ENCODE peak calls at places on chromosomes 6 and 20, in four cellular contexts. One of them, this sample, is unnamed.

GRCh38 chr6:16148498-16148897 is 19.6 kb downstream of the MYLIP start:
- DNase-seq in GM13977: no peak
- DNase-seq in coronary artery: no peak
- DNase-seq in cardiac muscle cell: no peak
- DNase-seq in this sample: no peak

GRCh38 chr6:23587582-23587981 is 538.4 kb upstream of the NRSN1 start:
- DNase-seq in GM13977: no peak
- DNase-seq in coronary artery: no peak
- DNase-seq in cardiac muscle cell: no peak
- DNase-seq in this sample: no peak

GRCh38 chr20:47713163-47713562 is 72.1 kb downstream of the SULF2 start:
- DNase-seq in GM13977: no peak
- DNase-seq in coronary artery: no peak
- DNase-seq in cardiac muscle cell: no peak
- DNase-seq in this sample: no peak

GRCh38 chr6:25166955-25167753 is 112.0 kb upstream of the CARMIL1 start:
- DNase-seq in GM13977: no peak
- DNase-seq in coronary artery: no peak
- DNase-seq in cardiac muscle cell: no peak
- DNase-seq in this sample: no peak

GRCh38 chr6:145368075-145368474 is 367.2 kb downstream of the EPM2A start:
- DNase-seq in GM13977: no peak
- DNase-seq in coronary artery: no peak
- DNase-seq in cardiac muscle cell: no peak
- DNase-seq in this sample: no peak

GRCh38 chr20:11387189-11387754 is 530.4 kb upstream of the BTBD3 start:
- DNase-seq in GM13977: no peak
- DNase-seq in coronary artery: no peak
- DNase-seq in cardiac muscle cell: no peak
- DNase-seq in this sample: no peak

GRCh38 chr6:6724319-6725119 is 136.0 kb downstream of the LY86 start:
- DNase-seq in GM13977: peak; percentile 86
- DNase-seq in coronary artery: no peak
- DNase-seq in cardiac muscle cell: peak; percentile 85
- DNase-seq in this sample: peak; percentile 77

GRCh38 chr20:59735917-59736316 is 131.6 kb downstream of the PHACTR3 start:
- DNase-seq in GM13977: no peak
- DNase-seq in coronary artery: peak; percentile 33
- DNase-seq in cardiac muscle cell: no peak
- DNase-seq in this sample: no peak

GRCh38 chr20:25081730-25082497 is at the start of gene VSX1:
- DNase-seq in GM13977: no peak
- DNase-seq in coronary artery: peak; percentile 66
- DNase-seq in cardiac muscle cell: no peak
- DNase-seq in this sample: no peak

GRCh38 chr20:51695574-51696303 is 72.5 kb downstream of the ATP9A start:
- DNase-seq in GM13977: no peak
- DNase-seq in coronary artery: no peak
- DNase-seq in cardiac muscle cell: no peak
- DNase-seq in this sample: no peak

GRCh38 chr6:10381830-10382208 is 33.1 kb downstream of the TFAP2A start:
- DNase-seq in GM13977: no peak
- DNase-seq in coronary artery: peak; percentile 61
- DNase-seq in cardiac muscle cell: no peak
- DNase-seq in this sample: no peak

GRCh38 chr6:25311251-25311910 is 32.2 kb downstream of the CARMIL1 start:
- DNase-seq in GM13977: no peak
- DNase-seq in coronary artery: peak; percentile 43
- DNase-seq in cardiac muscle cell: no peak
- DNase-seq in this sample: no peak

GRCh38 chr20:4064118-4064962 is 49.0 kb upstream of the RNF24 start:
- DNase-seq in GM13977: no peak
- DNase-seq in coronary artery: peak; percentile 96
- DNase-seq in cardiac muscle cell: peak; percentile 49
- DNase-seq in this sample: peak; percentile 29

GRCh38 chr20:62980970-62981369 is 25.8 kb downstream of the BHLHE23 start:
- DNase-seq in GM13977: peak; percentile 73
- DNase-seq in coronary artery: no peak
- DNase-seq in cardiac muscle cell: no peak
- DNase-seq in this sample: peak; percentile 55

GRCh38 chr6:156718647-156719394 is 58.4 kb upstream of the ARID1B start:
- DNase-seq in GM13977: no peak
- DNase-seq in coronary artery: peak; percentile 88
- DNase-seq in cardiac muscle cell: no peak
- DNase-seq in this sample: no peak

GRCh38 chr6:118397653-118398052 is 150.4 kb upstream of the PLN start:
- DNase-seq in GM13977: no peak
- DNase-seq in coronary artery: no peak
- DNase-seq in cardiac muscle cell: no peak
- DNase-seq in this sample: no peak

GRCh38 chr6:140370949-140371348 is 996.5 kb upstream of the CITED2 start:
- DNase-seq in GM13977: no peak
- DNase-seq in coronary artery: no peak
- DNase-seq in cardiac muscle cell: no peak
- DNase-seq in this sample: no peak

GRCh38 chr6:126064994-126065401 is 78.7 kb downstream of the TRMT11 start:
- DNase-seq in GM13977: no peak
- DNase-seq in coronary artery: no peak
- DNase-seq in cardiac muscle cell: no peak
- DNase-seq in this sample: no peak

GRCh38 chr6:80605165-80605989 is 498.9 kb downstream of the BCKDHB start:
- DNase-seq in GM13977: peak; percentile 8
- DNase-seq in coronary artery: no peak
- DNase-seq in cardiac muscle cell: peak; percentile 66
- DNase-seq in this sample: no peak

GRCh38 chr20:36862857-36863668 is 12.9 kb upstream of the TLDC2 start:
- DNase-seq in GM13977: peak; percentile 63
- DNase-seq in coronary artery: no peak
- DNase-seq in cardiac muscle cell: peak; percentile 52
- DNase-seq in this sample: peak; percentile 41

GRCh38 chr20:5497556-5497955 is 180.8 kb upstream of the PROKR2 start:
- DNase-seq in GM13977: no peak
- DNase-seq in coronary artery: no peak
- DNase-seq in cardiac muscle cell: no peak
- DNase-seq in this sample: no peak

GRCh38 chr6:155224031-155224451 is 39.8 kb upstream of the CLDN20 start:
- DNase-seq in GM13977: peak; percentile 81
- DNase-seq in coronary artery: no peak
- DNase-seq in cardiac muscle cell: no peak
- DNase-seq in this sample: no peak

GRCh38 chr20:58155148-58155925 is 73.1 kb downstream of the ANKRD60 start:
- DNase-seq in GM13977: no peak
- DNase-seq in coronary artery: no peak
- DNase-seq in cardiac muscle cell: no peak
- DNase-seq in this sample: no peak

GRCh38 chr20:43985608-43986316 is 71.1 kb downstream of the TOX2 start:
- DNase-seq in GM13977: no peak
- DNase-seq in coronary artery: no peak
- DNase-seq in cardiac muscle cell: no peak
- DNase-seq in this sample: no peak

GRCh38 chr20:62776692-62777527 is 19.4 kb upstream of the MRGBP start:
- DNase-seq in GM13977: peak; percentile 79
- DNase-seq in coronary artery: no peak
- DNase-seq in cardiac muscle cell: no peak
- DNase-seq in this sample: no peak

GRCh38 chr20:17128206-17128605 is 98.6 kb upstream of the PCSK2 start:
- DNase-seq in GM13977: no peak
- DNase-seq in coronary artery: no peak
- DNase-seq in cardiac muscle cell: no peak
- DNase-seq in this sample: no peak

GRCh38 chr6:160945516-160946177 is 45.9 kb upstream of the MAP3K4 start:
- DNase-seq in GM13977: no peak
- DNase-seq in coronary artery: no peak
- DNase-seq in cardiac muscle cell: peak; percentile 20
- DNase-seq in this sample: no peak

GRCh38 chr20:47691632-47692031 is 93.6 kb downstream of the SULF2 start:
- DNase-seq in GM13977: no peak
- DNase-seq in coronary artery: no peak
- DNase-seq in cardiac muscle cell: peak; percentile 34
- DNase-seq in this sample: no peak

GRCh38 chr6:20564269-20564668 is 30.0 kb downstream of the CDKAL1 start:
- DNase-seq in GM13977: peak; percentile 34
- DNase-seq in coronary artery: no peak
- DNase-seq in cardiac muscle cell: peak; percentile 7
- DNase-seq in this sample: no peak

GRCh38 chr6:80640176-80640575 is 533.7 kb downstream of the BCKDHB start:
- DNase-seq in GM13977: no peak
- DNase-seq in coronary artery: no peak
- DNase-seq in cardiac muscle cell: no peak
- DNase-seq in this sample: no peak

GRCh38 chr6:35181933-35182612 is 31.7 kb upstream of the SCUBE3 start:
- DNase-seq in GM13977: no peak
- DNase-seq in coronary artery: no peak
- DNase-seq in cardiac muscle cell: no peak
- DNase-seq in this sample: no peak

GRCh38 chr6:99338188-99338587 is 11.3 kb downstream of the FAXC start:
- DNase-seq in GM13977: no peak
- DNase-seq in coronary artery: no peak
- DNase-seq in cardiac muscle cell: no peak
- DNase-seq in this sample: no peak

GRCh38 chr6:7147051-7147671 is 39.4 kb downstream of the RREB1 start:
- DNase-seq in GM13977: no peak
- DNase-seq in coronary artery: no peak
- DNase-seq in cardiac muscle cell: no peak
- DNase-seq in this sample: no peak

GRCh38 chr6:147699637-147700036 is 191.1 kb downstream of the SAMD5 start:
- DNase-seq in GM13977: no peak
- DNase-seq in coronary artery: no peak
- DNase-seq in cardiac muscle cell: no peak
- DNase-seq in this sample: no peak

GRCh38 chr20:51258582-51259175 is 235.8 kb upstream of the KCNG1 start:
- DNase-seq in GM13977: no peak
- DNase-seq in coronary artery: no peak
- DNase-seq in cardiac muscle cell: no peak
- DNase-seq in this sample: no peak

GRCh38 chr6:106072501-106073140 is 13.5 kb upstream of the PRDM1 start:
- DNase-seq in GM13977: no peak
- DNase-seq in coronary artery: no peak
- DNase-seq in cardiac muscle cell: no peak
- DNase-seq in this sample: no peak
- TF ChIP-seq CTCF in GM13977: no peak
- TF ChIP-seq CTCF in coronary artery: no peak
- TF ChIP-seq CTCF in cardiac muscle cell: no peak
- TF ChIP-seq CTCF in this sample: no peak

DNA sequence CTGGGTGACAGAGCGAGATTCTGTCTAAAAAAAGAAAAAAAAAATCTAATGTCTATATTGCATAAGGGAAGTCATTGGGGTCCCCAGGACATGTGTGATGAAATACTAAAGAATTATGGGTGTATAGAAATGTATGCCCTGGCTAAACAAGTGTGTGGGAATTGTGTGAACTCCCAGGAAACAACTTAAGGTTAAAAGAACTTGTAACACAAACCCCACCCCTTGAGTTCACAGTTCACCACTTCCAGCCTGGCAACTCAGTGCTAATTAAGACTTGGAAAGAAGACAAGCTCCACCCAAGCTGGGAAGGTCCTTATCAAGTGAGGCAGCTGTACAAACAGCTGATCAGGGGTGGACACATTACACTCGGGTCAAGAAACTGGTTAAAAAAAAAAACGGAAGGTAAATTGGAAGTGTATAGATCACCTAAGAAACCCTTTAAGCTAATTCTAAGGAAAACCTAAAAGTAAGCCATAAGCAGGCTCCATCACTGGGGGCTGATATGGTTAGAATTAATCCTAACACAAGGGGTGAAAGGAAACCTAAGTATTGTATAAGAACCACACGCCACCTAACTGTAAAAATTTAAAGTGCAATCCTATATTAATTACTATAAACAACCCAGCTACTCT is 25.2 kb downstream of the HLA-A start:
- DNase-seq in GM13977: no peak
- DNase-seq in coronary artery: no peak
- DNase-seq in cardiac muscle cell: no peak
- DNase-seq in this sample: no peak
- TF ChIP-seq CTCF in GM13977: peak; percentile 27
- TF ChIP-seq CTCF in coronary artery: no peak
- TF ChIP-seq CTCF in cardiac muscle cell: peak; percentile 41
- TF ChIP-seq CTCF in this sample: no peak

GRCh38 chr6:137176729-137177128 is 3.3 kb upstream of the IL22RA2 start:
- DNase-seq in GM13977: no peak
- DNase-seq in coronary artery: no peak
- DNase-seq in cardiac muscle cell: no peak
- DNase-seq in this sample: no peak

GRCh38 chr6:137181876-137182653 is 8.6 kb upstream of the IL22RA2 start:
- DNase-seq in GM13977: no peak
- DNase-seq in coronary artery: no peak
- DNase-seq in cardiac muscle cell: no peak
- DNase-seq in this sample: no peak

GRCh38 chr6:137177611-137178010 is 4.2 kb upstream of the IL22RA2 start:
- DNase-seq in GM13977: no peak
- DNase-seq in coronary artery: no peak
- DNase-seq in cardiac muscle cell: no peak
- DNase-seq in this sample: no peak

GRCh38 chr6:137185290-137185689 is 11.8 kb upstream of the IL22RA2 start:
- DNase-seq in GM13977: no peak
- DNase-seq in coronary artery: no peak
- DNase-seq in cardiac muscle cell: no peak
- DNase-seq in this sample: no peak

GRCh38 chr6:137182654-137183073 is 9.2 kb upstream of the IL22RA2 start:
- DNase-seq in GM13977: no peak
- DNase-seq in coronary artery: no peak
- DNase-seq in cardiac muscle cell: no peak
- DNase-seq in this sample: no peak
- TF ChIP-seq CTCF in GM13977: no peak
- TF ChIP-seq CTCF in coronary artery: no peak
- TF ChIP-seq CTCF in cardiac muscle cell: no peak
- TF ChIP-seq CTCF in this sample: no peak

GRCh38 chr6:117142145-117142544 is 123.2 kb upstream of the VGLL2 start:
- DNase-seq in GM13977: no peak
- DNase-seq in coronary artery: no peak
- DNase-seq in cardiac muscle cell: no peak
- DNase-seq in this sample: no peak

GRCh38 chr6:117138920-117139319 is 126.4 kb upstream of the VGLL2 start:
- DNase-seq in GM13977: no peak
- DNase-seq in coronary artery: no peak
- DNase-seq in cardiac muscle cell: no peak
- DNase-seq in this sample: no peak

GRCh38 chr6:117138407-117138806 is 127.0 kb upstream of the VGLL2 start:
- DNase-seq in GM13977: no peak
- DNase-seq in coronary artery: no peak
- DNase-seq in cardiac muscle cell: no peak
- DNase-seq in this sample: no peak

GRCh38 chr6:117136702-117137101 is 128.7 kb upstream of the VGLL2 start:
- DNase-seq in GM13977: no peak
- DNase-seq in coronary artery: no peak
- DNase-seq in cardiac muscle cell: no peak
- DNase-seq in this sample: no peak

DNA sequence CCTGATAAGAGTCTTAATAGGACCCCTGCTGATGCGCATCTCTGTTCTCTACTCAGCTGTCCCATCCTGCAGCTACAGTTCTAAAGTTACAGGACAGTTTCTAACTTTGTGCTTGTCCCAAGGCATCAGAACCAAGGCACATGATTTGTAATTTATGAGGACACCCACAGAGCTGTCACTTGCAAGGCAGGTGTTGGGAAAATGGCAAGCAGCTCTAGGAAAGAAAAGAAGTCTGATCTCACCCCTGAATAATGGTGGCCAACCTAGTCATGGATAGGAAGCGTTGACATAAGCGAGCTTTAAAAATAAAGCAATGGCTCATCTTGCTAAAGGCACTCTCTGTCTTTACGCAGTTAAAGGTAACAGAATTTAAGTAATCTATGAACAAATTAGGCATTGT is 127.6 kb upstream of the VGLL2 start:
- DNase-seq in GM13977: no peak
- DNase-seq in coronary artery: no peak
- DNase-seq in cardiac muscle cell: no peak
- DNase-seq in this sample: no peak
- TF ChIP-seq CTCF in GM13977: no peak
- TF ChIP-seq CTCF in coronary artery: no peak
- TF ChIP-seq CTCF in cardiac muscle cell: no peak
- TF ChIP-seq CTCF in this sample: no peak

This sample was measured in nephron progenitor cell.